ENCODE peak calls at places on chromosomes 16 and 17, in nine cellular contexts. J is activated CD4-positive, alpha-beta T cell treated with anti-CD3 and anti-CD28 coated beads, Interleukin-2, amount 50 U/mL, for 48 hours; O is stimulated activated CD4-positive, alpha-beta T cell treated with anti-CD3 and anti-CD28 coated beads, Interleukin-1b, Interleukin-23, amount 100 ng/mL, for 24 hours; L is naive thymus-derived CD8-positive, alpha-beta T cell; R is spleen; T is stimulated activated naive CD8-positive, alpha-beta T cell treated with anti-CD3 and anti-CD28 coated beads, Interleukin-15, Interleukin-2, amounts not matched to agents 100 U/mL and 50 U/mL, for 24 hours; P is heart right ventricle; U is effector CD4-positive, alpha-beta T cell; K is AG20443. V is an unnamed sample.

GRCh38 chr17:39823407-39824054 is 40.6 kb downstream of the IKZF3 start:
- DNase-seq in P (no peak), L (no peak), T (no peak), K (no peak), O (no peak), J (no peak), R (no peak), U (no peak), V (no peak)

GRCh38 chr16:52383640-52384292 is 163.2 kb downstream of the TOX3 start:
- DNase-seq in J (no peak), K (no peak), T (no peak), R (no peak), L (no peak), O (no peak), P (no peak), U (no peak), V (no peak)

GRCh38 chr17:81871387-81872120 is 417 bp upstream of the ARHGDIA start:
- DNase-seq in J (peak; percentile 95), L (peak; percentile 95), P (peak; percentile 97), U (peak; percentile 95), K (peak; percentile 99), T (peak; percentile 98), R (peak; percentile 97), O (peak; percentile 87), V (peak; percentile 68)

GRCh38 chr16:8645831-8646230 is 24.3 kb downstream of the METTL22 start:
- DNase-seq in T (no peak), O (no peak), U (no peak), K (no peak), P (no peak), R (peak; percentile 64), L (no peak), J (no peak), V (no peak)

GRCh38 chr16:275041-275621 is 613 bp downstream of the RGS11 start:
- DNase-seq in T (peak; percentile 21), R (no peak), J (peak; percentile 22), O (no peak), U (no peak), P (peak; percentile 13), K (peak; percentile 50), L (no peak), V (no peak)

GRCh38 chr17:21214015-21214776 is at the start of gene TMEM11:
- DNase-seq in O (peak; percentile 80), U (peak; percentile 94), P (peak; percentile 97), K (peak; percentile 99), L (peak; percentile 93), T (peak; percentile 97), R (peak; percentile 99), J (peak; percentile 94), V (peak; percentile 92)

GRCh38 chr17:81393684-81394376 is 1.4 kb upstream of the BAHCC1 start:
- DNase-seq in R (peak; percentile 90), O (no peak), J (peak; percentile 94), K (peak; percentile 95), L (no peak), P (peak; percentile 100), U (no peak), T (peak; percentile 89), V (peak; percentile 99)

GRCh38 chr16:4011225-4011939 is 104.9 kb downstream of the ADCY9 start:
- DNase-seq in T (no peak), U (no peak), O (no peak), K (no peak), L (no peak), J (no peak), P (no peak), R (no peak), V (no peak)

GRCh38 chr17:76018801-76019200 is 8.3 kb downstream of the EVPL start:
- DNase-seq in L (no peak), T (no peak), P (no peak), O (no peak), J (no peak), U (no peak), R (no peak), K (no peak), V (no peak)